ENCODE peak calls at places on chromosomes 4 and X, in eight cellular contexts. S is activated naive CD8-positive, alpha-beta T cell treated with anti-CD3 and anti-CD28 coated beads, Interleukin-2, amount 50 U/mL, for 24 hours; B is fibroblast of mammary gland; W is AG09309; P is sciatic nerve; N is thyroid gland; H is CD8-positive, alpha-beta memory T cell; Q is activated CD8-positive, alpha-beta memory T cell treated with anti-CD3 and anti-CD28 coated beads for 24 hours. A is an unnamed sample.

GRCh38 chr4:139524062-139524631 is 31.9 kb downstream of the SETD7 start:
- DNase-seq in S (no peak), B (no peak), W (no peak), P (no peak), N (no peak), H (no peak), Q (no peak), A (no peak)

GRCh38 chrX:15989716-15990115 is 133.6 kb upstream of the GRPR start:
- DNase-seq in S (no peak), B (no peak), W (no peak), P (no peak), N (no peak), H (no peak), Q (no peak), A (no peak)

GRCh38 chr4:15805583-15806517 is 27.7 kb downstream of the CD38 start:
- DNase-seq in S (peak), B (peak), W (peak), P (no peak), N (peak), H (no peak), Q (no peak), A (no peak)

GRCh38 chr4:45869199-45869598 is 254.7 kb downstream of the GABRG1 start:
- DNase-seq in S (no peak), B (no peak), W (no peak), P (no peak), N (no peak), H (no peak), Q (no peak), A (no peak)

GRCh38 chr4:62806786-62807185 is 1602.5 kb downstream of the TECRL start:
- DNase-seq in S (no peak), B (no peak), W (no peak), P (no peak), N (no peak), H (no peak), Q (no peak), A (no peak)

GRCh38 chrX:130204647-130205046 is 32.9 kb downstream of the RAB33A start:
- DNase-seq in S (no peak), B (no peak), W (no peak), P (no peak), N (no peak), H (no peak), Q (no peak), A (no peak)

GRCh38 chrX:50407976-50408375 is 62.6 kb downstream of the DGKK start:
- DNase-seq in S (no peak), B (no peak), W (no peak), P (no peak), N (no peak), H (no peak), Q (no peak), A (no peak)

GRCh38 chr4:11869471-11869870 is 440.8 kb upstream of the HS3ST1 start:
- DNase-seq in S (no peak), B (no peak), W (no peak), P (no peak), N (no peak), H (no peak), Q (no peak), A (no peak)

GRCh38 chr4:71857713-71858451 is 74.0 kb upstream of the GC start:
- DNase-seq in S (no peak), B (no peak), W (no peak), P (no peak), N (peak), H (no peak), Q (no peak), A (no peak)

GRCh38 chr4:125688841-125689240 is 374.1 kb downstream of the FAT4 start:
- DNase-seq in S (no peak), B (no peak), W (no peak), P (no peak), N (no peak), H (no peak), Q (no peak), A (no peak)

GRCh38 chr4:91965166-91965565 is 338.6 kb upstream of the GRID2 start:
- DNase-seq in S (no peak), B (no peak), W (no peak), P (no peak), N (no peak), H (no peak), Q (no peak), A (no peak)

GRCh38 chr4:16224264-16224663 is 2.0 kb downstream of the TAPT1 start:
- DNase-seq in S (no peak), B (no peak), W (no peak), P (no peak), N (no peak), H (no peak), Q (no peak), A (no peak)

GRCh38 chr4:24734511-24734910 is 60.9 kb upstream of the SOD3 start:
- DNase-seq in S (no peak), B (no peak), W (no peak), P (no peak), N (no peak), H (no peak), Q (no peak), A (no peak)

GRCh38 chr4:8296491-8296890 is 26.9 kb downstream of the HTRA3 start:
- DNase-seq in S (no peak), B (no peak), W (no peak), P (no peak), N (no peak), H (no peak), Q (no peak), A (no peak)

GRCh38 chr4:8664031-8664805 is 71.7 kb downstream of the CPZ start:
- DNase-seq in S (no peak), B (no peak), W (no peak), P (no peak), N (no peak), H (no peak), Q (no peak), A (no peak)

GRCh38 chr4:107579099-107579498 is 140.9 kb downstream of the PAPSS1 start:
- DNase-seq in S (no peak), B (no peak), W (no peak), P (no peak), N (no peak), H (no peak), Q (no peak), A (no peak)

GRCh38 chr4:158042591-158043030 is 130.2 kb downstream of the GASK1B start:
- DNase-seq in S (no peak), B (peak), W (peak), P (no peak), N (no peak), H (no peak), Q (no peak), A (no peak)

GRCh38 chr4:134533068-134533467 is 331.5 kb upstream of the PABPC4L start:
- DNase-seq in S (no peak), B (no peak), W (no peak), P (no peak), N (peak), H (no peak), Q (no peak), A (no peak)

GRCh38 chr4:1381944-1382541 is 24.2 kb downstream of the NKX1-1 start:
- DNase-seq in S (no peak), B (no peak), W (no peak), P (peak), N (no peak), H (no peak), Q (no peak), A (no peak)

GRCh38 chr4:102642571-102643298 is 118.0 kb downstream of the MANBA start:
- DNase-seq in S (no peak), B (peak), W (peak), P (no peak), N (no peak), H (no peak), Q (no peak), A (no peak)

GRCh38 chr4:159855731-159856130 is 752.9 kb downstream of the RAPGEF2 start:
- DNase-seq in S (no peak), B (no peak), W (no peak), P (no peak), N (no peak), H (no peak), Q (no peak), A (no peak)

GRCh38 chr4:66048861-66049260 is 378.6 kb upstream of the EPHA5 start:
- DNase-seq in S (no peak), B (peak), W (no peak), P (no peak), N (no peak), H (no peak), Q (no peak), A (no peak)

A was measured in vagina.